ENCODE peak calls at places on chromosomes 3 and 15, in five cellular contexts. One of them, this sample, is unnamed.

GRCh38 chr15:60255390-60255789 is 142.4 kb downstream of the ANXA2 start:
- DNase-seq in stimulated activated naive CD8-positive, alpha-beta T cell treated with anti-CD3 and anti-CD28 coated beads, Interleukin-15, Interleukin-2, amounts not matched to agents 100 U/mL and 50 U/mL, for 24 hours: peak
- DNase-seq in naive thymus-derived CD8-positive, alpha-beta T cell: no peak
- DNase-seq in tibial artery: no peak
- DNase-seq in GM12891: no peak
- DNase-seq in this sample: no peak

GRCh38 chr3:32522682-32523081 is 20.0 kb upstream of the CMTM6 start:
- DNase-seq in stimulated activated naive CD8-positive, alpha-beta T cell treated with anti-CD3 and anti-CD28 coated beads, Interleukin-15, Interleukin-2, amounts not matched to agents 100 U/mL and 50 U/mL, for 24 hours: no peak
- DNase-seq in naive thymus-derived CD8-positive, alpha-beta T cell: no peak
- DNase-seq in tibial artery: no peak
- DNase-seq in GM12891: no peak
- DNase-seq in this sample: no peak

GRCh38 chr3:112308151-112308911 is 14.3 kb upstream of the SLC9C1 start:
- DNase-seq in stimulated activated naive CD8-positive, alpha-beta T cell treated with anti-CD3 and anti-CD28 coated beads, Interleukin-15, Interleukin-2, amounts not matched to agents 100 U/mL and 50 U/mL, for 24 hours: no peak
- DNase-seq in naive thymus-derived CD8-positive, alpha-beta T cell: no peak
- DNase-seq in tibial artery: no peak
- DNase-seq in GM12891: no peak
- DNase-seq in this sample: no peak

GRCh38 chr15:48285329-48286214 is 45.7 kb upstream of the DUT start:
- DNase-seq in stimulated activated naive CD8-positive, alpha-beta T cell treated with anti-CD3 and anti-CD28 coated beads, Interleukin-15, Interleukin-2, amounts not matched to agents 100 U/mL and 50 U/mL, for 24 hours: peak
- DNase-seq in naive thymus-derived CD8-positive, alpha-beta T cell: peak
- DNase-seq in tibial artery: peak
- DNase-seq in GM12891: peak
- DNase-seq in this sample: peak

GRCh38 chr3:125011941-125012340 is 43.9 kb downstream of the HEG1 start:
- DNase-seq in stimulated activated naive CD8-positive, alpha-beta T cell treated with anti-CD3 and anti-CD28 coated beads, Interleukin-15, Interleukin-2, amounts not matched to agents 100 U/mL and 50 U/mL, for 24 hours: no peak
- DNase-seq in naive thymus-derived CD8-positive, alpha-beta T cell: no peak
- DNase-seq in tibial artery: no peak
- DNase-seq in GM12891: no peak
- DNase-seq in this sample: no peak

GRCh38 chr15:68561146-68561545 is 17.6 kb upstream of the CORO2B start:
- DNase-seq in stimulated activated naive CD8-positive, alpha-beta T cell treated with anti-CD3 and anti-CD28 coated beads, Interleukin-15, Interleukin-2, amounts not matched to agents 100 U/mL and 50 U/mL, for 24 hours: no peak
- DNase-seq in naive thymus-derived CD8-positive, alpha-beta T cell: no peak
- DNase-seq in tibial artery: no peak
- DNase-seq in GM12891: no peak
- DNase-seq in this sample: peak

GRCh38 chr3:151159806-151160205 is 43.2 kb downstream of the GPR171 start:
- DNase-seq in stimulated activated naive CD8-positive, alpha-beta T cell treated with anti-CD3 and anti-CD28 coated beads, Interleukin-15, Interleukin-2, amounts not matched to agents 100 U/mL and 50 U/mL, for 24 hours: no peak
- DNase-seq in naive thymus-derived CD8-positive, alpha-beta T cell: no peak
- DNase-seq in tibial artery: no peak
- DNase-seq in GM12891: no peak
- DNase-seq in this sample: no peak

GRCh38 chr15:25739687-25740121 is 123.4 kb downstream of the ATP10A start:
- DNase-seq in stimulated activated naive CD8-positive, alpha-beta T cell treated with anti-CD3 and anti-CD28 coated beads, Interleukin-15, Interleukin-2, amounts not matched to agents 100 U/mL and 50 U/mL, for 24 hours: peak
- DNase-seq in naive thymus-derived CD8-positive, alpha-beta T cell: peak
- DNase-seq in tibial artery: no peak
- DNase-seq in GM12891: no peak
- DNase-seq in this sample: no peak

GRCh38 chr15:56775632-56776031 is 42.3 kb upstream of the ZNF280D start:
- DNase-seq in stimulated activated naive CD8-positive, alpha-beta T cell treated with anti-CD3 and anti-CD28 coated beads, Interleukin-15, Interleukin-2, amounts not matched to agents 100 U/mL and 50 U/mL, for 24 hours: no peak
- DNase-seq in naive thymus-derived CD8-positive, alpha-beta T cell: no peak
- DNase-seq in tibial artery: no peak
- DNase-seq in GM12891: no peak
- DNase-seq in this sample: no peak

GRCh38 chr3:197373096-197373495 is 74.7 kb upstream of the DLG1 start:
- DNase-seq in stimulated activated naive CD8-positive, alpha-beta T cell treated with anti-CD3 and anti-CD28 coated beads, Interleukin-15, Interleukin-2, amounts not matched to agents 100 U/mL and 50 U/mL, for 24 hours: no peak
- DNase-seq in naive thymus-derived CD8-positive, alpha-beta T cell: no peak
- DNase-seq in tibial artery: no peak
- DNase-seq in GM12891: no peak
- DNase-seq in this sample: no peak

GRCh38 chr3:81645248-81645647 is 116.2 kb downstream of the GBE1 start:
- DNase-seq in stimulated activated naive CD8-positive, alpha-beta T cell treated with anti-CD3 and anti-CD28 coated beads, Interleukin-15, Interleukin-2, amounts not matched to agents 100 U/mL and 50 U/mL, for 24 hours: no peak
- DNase-seq in naive thymus-derived CD8-positive, alpha-beta T cell: no peak
- DNase-seq in tibial artery: no peak
- DNase-seq in GM12891: no peak
- DNase-seq in this sample: no peak

GRCh38 chr3:193921480-193921879 is 214.5 kb upstream of the HES1 start:
- DNase-seq in stimulated activated naive CD8-positive, alpha-beta T cell treated with anti-CD3 and anti-CD28 coated beads, Interleukin-15, Interleukin-2, amounts not matched to agents 100 U/mL and 50 U/mL, for 24 hours: no peak
- DNase-seq in naive thymus-derived CD8-positive, alpha-beta T cell: no peak
- DNase-seq in tibial artery: no peak
- DNase-seq in GM12891: no peak
- DNase-seq in this sample: no peak

GRCh38 chr3:159882784-159883779 is 105.6 kb upstream of the IL12A start:
- DNase-seq in stimulated activated naive CD8-positive, alpha-beta T cell treated with anti-CD3 and anti-CD28 coated beads, Interleukin-15, Interleukin-2, amounts not matched to agents 100 U/mL and 50 U/mL, for 24 hours: no peak
- DNase-seq in naive thymus-derived CD8-positive, alpha-beta T cell: no peak
- DNase-seq in tibial artery: no peak
- DNase-seq in GM12891: no peak
- DNase-seq in this sample: peak

GRCh38 chr15:83698294-83698693 is 44.4 kb downstream of the ADAMTSL3 start:
- DNase-seq in stimulated activated naive CD8-positive, alpha-beta T cell treated with anti-CD3 and anti-CD28 coated beads, Interleukin-15, Interleukin-2, amounts not matched to agents 100 U/mL and 50 U/mL, for 24 hours: no peak
- DNase-seq in naive thymus-derived CD8-positive, alpha-beta T cell: no peak
- DNase-seq in tibial artery: peak
- DNase-seq in GM12891: no peak
- DNase-seq in this sample: no peak

GRCh38 chr15:80418892-80419537 is 14.8 kb downstream of the ARNT2 start:
- DNase-seq in stimulated activated naive CD8-positive, alpha-beta T cell treated with anti-CD3 and anti-CD28 coated beads, Interleukin-15, Interleukin-2, amounts not matched to agents 100 U/mL and 50 U/mL, for 24 hours: no peak
- DNase-seq in naive thymus-derived CD8-positive, alpha-beta T cell: no peak
- DNase-seq in tibial artery: no peak
- DNase-seq in GM12891: no peak
- DNase-seq in this sample: peak

GRCh38 chr3:148861277-148861869 is 3.7 kb upstream of the CPA3 start:
- DNase-seq in stimulated activated naive CD8-positive, alpha-beta T cell treated with anti-CD3 and anti-CD28 coated beads, Interleukin-15, Interleukin-2, amounts not matched to agents 100 U/mL and 50 U/mL, for 24 hours: no peak
- DNase-seq in naive thymus-derived CD8-positive, alpha-beta T cell: peak
- DNase-seq in tibial artery: no peak
- DNase-seq in GM12891: peak
- DNase-seq in this sample: peak

GRCh38 chr3:152011812-152012735 is 138.6 kb downstream of the SUCNR1 start:
- DNase-seq in stimulated activated naive CD8-positive, alpha-beta T cell treated with anti-CD3 and anti-CD28 coated beads, Interleukin-15, Interleukin-2, amounts not matched to agents 100 U/mL and 50 U/mL, for 24 hours: no peak
- DNase-seq in naive thymus-derived CD8-positive, alpha-beta T cell: no peak
- DNase-seq in tibial artery: no peak
- DNase-seq in GM12891: no peak
- DNase-seq in this sample: no peak

GRCh38 chr3:151999936-152000335 is 126.5 kb downstream of the SUCNR1 start:
- DNase-seq in stimulated activated naive CD8-positive, alpha-beta T cell treated with anti-CD3 and anti-CD28 coated beads, Interleukin-15, Interleukin-2, amounts not matched to agents 100 U/mL and 50 U/mL, for 24 hours: no peak
- DNase-seq in naive thymus-derived CD8-positive, alpha-beta T cell: no peak
- DNase-seq in tibial artery: no peak
- DNase-seq in GM12891: no peak
- DNase-seq in this sample: no peak

GRCh38 chr15:80308002-80308401 is 56.0 kb upstream of the CTXND1 start:
- DNase-seq in stimulated activated naive CD8-positive, alpha-beta T cell treated with anti-CD3 and anti-CD28 coated beads, Interleukin-15, Interleukin-2, amounts not matched to agents 100 U/mL and 50 U/mL, for 24 hours: no peak
- DNase-seq in naive thymus-derived CD8-positive, alpha-beta T cell: no peak
- DNase-seq in tibial artery: no peak
- DNase-seq in GM12891: no peak
- DNase-seq in this sample: no peak

GRCh38 chr3:119679874-119680273 is 2.7 kb upstream of the COX17 start:
- DNase-seq in stimulated activated naive CD8-positive, alpha-beta T cell treated with anti-CD3 and anti-CD28 coated beads, Interleukin-15, Interleukin-2, amounts not matched to agents 100 U/mL and 50 U/mL, for 24 hours: no peak
- DNase-seq in naive thymus-derived CD8-positive, alpha-beta T cell: no peak
- DNase-seq in tibial artery: no peak
- DNase-seq in GM12891: no peak
- DNase-seq in this sample: no peak

GRCh38 chr15:49888727-49889126 is 230.3 kb downstream of the ATP8B4 start:
- DNase-seq in stimulated activated naive CD8-positive, alpha-beta T cell treated with anti-CD3 and anti-CD28 coated beads, Interleukin-15, Interleukin-2, amounts not matched to agents 100 U/mL and 50 U/mL, for 24 hours: no peak
- DNase-seq in naive thymus-derived CD8-positive, alpha-beta T cell: no peak
- DNase-seq in tibial artery: no peak
- DNase-seq in GM12891: no peak
- DNase-seq in this sample: no peak

GRCh38 chr3:5143459-5143858 is 21.4 kb downstream of the ARL8B start:
- DNase-seq in stimulated activated naive CD8-positive, alpha-beta T cell treated with anti-CD3 and anti-CD28 coated beads, Interleukin-15, Interleukin-2, amounts not matched to agents 100 U/mL and 50 U/mL, for 24 hours: no peak
- DNase-seq in naive thymus-derived CD8-positive, alpha-beta T cell: no peak
- DNase-seq in tibial artery: no peak
- DNase-seq in GM12891: no peak
- DNase-seq in this sample: no peak

GRCh38 chr3:53258600-53259426 is 3.0 kb upstream of the TKT start:
- DNase-seq in stimulated activated naive CD8-positive, alpha-beta T cell treated with anti-CD3 and anti-CD28 coated beads, Interleukin-15, Interleukin-2, amounts not matched to agents 100 U/mL and 50 U/mL, for 24 hours: no peak
- DNase-seq in naive thymus-derived CD8-positive, alpha-beta T cell: no peak
- DNase-seq in tibial artery: no peak
- DNase-seq in GM12891: no peak
- DNase-seq in this sample: no peak

GRCh38 chr3:149010966-149011365 is 19.6 kb downstream of the GYG1 start:
- DNase-seq in stimulated activated naive CD8-positive, alpha-beta T cell treated with anti-CD3 and anti-CD28 coated beads, Interleukin-15, Interleukin-2, amounts not matched to agents 100 U/mL and 50 U/mL, for 24 hours: no peak
- DNase-seq in naive thymus-derived CD8-positive, alpha-beta T cell: no peak
- DNase-seq in tibial artery: no peak
- DNase-seq in GM12891: no peak
- DNase-seq in this sample: no peak

GRCh38 chr3:145727416-145727930 is 433.5 kb downstream of the PLOD2 start:
- DNase-seq in stimulated activated naive CD8-positive, alpha-beta T cell treated with anti-CD3 and anti-CD28 coated beads, Interleukin-15, Interleukin-2, amounts not matched to agents 100 U/mL and 50 U/mL, for 24 hours: no peak
- DNase-seq in naive thymus-derived CD8-positive, alpha-beta T cell: no peak
- DNase-seq in tibial artery: no peak
- DNase-seq in GM12891: no peak
- DNase-seq in this sample: no peak

GRCh38 chr3:64691051-64691450 is 3.3 kb upstream of the ADAMTS9 start:
- DNase-seq in stimulated activated naive CD8-positive, alpha-beta T cell treated with anti-CD3 and anti-CD28 coated beads, Interleukin-15, Interleukin-2, amounts not matched to agents 100 U/mL and 50 U/mL, for 24 hours: no peak
- DNase-seq in naive thymus-derived CD8-positive, alpha-beta T cell: no peak
- DNase-seq in tibial artery: no peak
- DNase-seq in GM12891: no peak
- DNase-seq in this sample: no peak

GRCh38 chr3:33911525-33912322 is 113.3 kb downstream of the PDCD6IP start:
- DNase-seq in stimulated activated naive CD8-positive, alpha-beta T cell treated with anti-CD3 and anti-CD28 coated beads, Interleukin-15, Interleukin-2, amounts not matched to agents 100 U/mL and 50 U/mL, for 24 hours: no peak
- DNase-seq in naive thymus-derived CD8-positive, alpha-beta T cell: no peak
- DNase-seq in tibial artery: no peak
- DNase-seq in GM12891: no peak
- DNase-seq in this sample: no peak

GRCh38 chr3:89571707-89572106 is 464.3 kb downstream of the EPHA3 start:
- DNase-seq in stimulated activated naive CD8-positive, alpha-beta T cell treated with anti-CD3 and anti-CD28 coated beads, Interleukin-15, Interleukin-2, amounts not matched to agents 100 U/mL and 50 U/mL, for 24 hours: no peak
- DNase-seq in naive thymus-derived CD8-positive, alpha-beta T cell: no peak
- DNase-seq in tibial artery: no peak
- DNase-seq in GM12891: no peak
- DNase-seq in this sample: no peak